ENCODE peak calls at places on chromosomes 4 and X, in seven cellular contexts. E, C, V, P, A, R and H are unnamed samples.

GRCh38 chr4:37243722-37244582 is 591 bp upstream of the NWD2 start:
- DNase-seq in C (no peak), E (no peak), V (no peak), R (peak; percentile 12), P (no peak), A (no peak), H (no peak)

GRCh38 chr4:137359691-137360315 is 172.5 kb downstream of the PCDH18 start:
- DNase-seq in C (no peak), A (peak; percentile 86), E (no peak), V (no peak), P (no peak), R (no peak), H (no peak)

GRCh38 chrX:53262918-53263394 is 18.4 kb downstream of the IQSEC2 start:
- DNase-seq in A (no peak), V (no peak), C (no peak), P (peak; percentile 20), E (peak; percentile 44), R (no peak), H (peak; percentile 81)

GRCh38 chr4:35461931-35462659 is 782.2 kb downstream of the ARAP2 start:
- DNase-seq in E (no peak), V (no peak), A (no peak), R (no peak), C (no peak), P (no peak), H (peak; percentile 14)

GRCh38 chrX:112641449-112641848 is 38.3 kb downstream of the LHFPL1 start:
- DNase-seq in E (no peak), C (no peak), A (no peak), P (no peak), V (no peak), R (no peak), H (no peak)

GRCh38 chrX:50941638-50942037 is 31.1 kb downstream of the BMP15 start:
- DNase-seq in R (peak; percentile 8), C (no peak), A (no peak), P (no peak), V (no peak), E (no peak), H (no peak)

GRCh38 chr4:80201326-80202151 is 4.2 kb downstream of the PRDM8 start:
- DNase-seq in P (peak; percentile 51), R (peak; percentile 45), A (peak; percentile 67), V (no peak), E (no peak), C (peak; percentile 48), H (peak; percentile 73)

GRCh38 chrX:133926809-133927208 is 58.6 kb downstream of the GPC3 start:
- DNase-seq in A (no peak), C (no peak), P (no peak), E (no peak), V (no peak), R (no peak), H (no peak)

GRCh38 chr4:56979674-56980073 is 978 bp downstream of the POLR2B start:
- DNase-seq in V (no peak), P (peak; percentile 44), E (peak; percentile 65), C (no peak), A (no peak), R (peak; percentile 31), H (no peak)

GRCh38 chr4:98514930-98515809 is 143.2 kb downstream of the TSPAN5 start:
- DNase-seq in R (no peak), C (no peak), A (no peak), P (no peak), V (no peak), E (peak; percentile 42), H (no peak)

GRCh38 chr4:170058745-170059144 is 31.0 kb downstream of the AADAT start:
- DNase-seq in E (no peak), R (no peak), A (no peak), V (no peak), P (no peak), C (no peak), H (no peak)

GRCh38 chrX:12379666-12380065 is 241.4 kb downstream of the FRMPD4 start:
- DNase-seq in V (no peak), E (no peak), P (no peak), C (no peak), A (no peak), R (no peak), H (no peak)

GRCh38 chrX:44062842-44063241 is 89.7 kb upstream of the NDP start:
- DNase-seq in A (no peak), E (no peak), C (no peak), V (no peak), P (no peak), R (no peak), H (peak; percentile 40)

GRCh38 chr4:183636923-183637322 is 22.1 kb downstream of the RWDD4 start:
- DNase-seq in R (no peak), A (no peak), P (peak; percentile 57), C (no peak), E (peak; percentile 46), V (no peak), H (no peak)

GRCh38 chrX:13110427-13111324 is 66.3 kb upstream of the FAM9C start:
- DNase-seq in P (peak; percentile 89), A (peak; percentile 47), C (peak; percentile 45), E (peak; percentile 95), V (peak; percentile 45), R (peak; percentile 51), H (no peak)

GRCh38 chrX:371907-372306 is 14.8 kb downstream of the PPP2R3B start:
- DNase-seq in C (no peak), A (no peak), R (no peak), P (no peak), E (no peak), V (no peak), H (no peak)
- H3K4me3 ChIP-seq in C (peak overlapping the region; percentile 68), A (peak overlapping the region; percentile 60), R (no peak overlapping the region), P (no peak overlapping the region), E (no peak overlapping the region), V (no peak overlapping the region), H (no peak overlapping the region)

GRCh38 chr4:109648266-109648996 is 54.8 kb downstream of the CASP6 start:
- DNase-seq in P (peak; percentile 93), V (no peak), E (peak; percentile 28), R (no peak), A (no peak), C (no peak), H (no peak)
- H3K4me3 ChIP-seq in P (peak overlapping the region; percentile 38), V (no peak overlapping the region), E (no peak overlapping the region), R (no peak overlapping the region), A (no peak overlapping the region), C (no peak overlapping the region), H (no peak overlapping the region)

GRCh38 chr4:84967292-84967651 is 782 bp upstream of the WDFY3 start:
- DNase-seq in A (no peak), R (no peak), P (peak; percentile 64), C (no peak), V (no peak), E (no peak), H (no peak)
- H3K4me3 ChIP-seq in A (peak overlapping the region; percentile 74), R (peak overlapping the region; percentile 89), P (peak overlapping the region; percentile 78), C (peak overlapping the region; percentile 92), V (peak overlapping the region; percentile 83), E (peak overlapping the region; percentile 80), H (peak overlapping the region; percentile 96)

GRCh38 chrX:16578218-16578617 is 71.7 kb upstream of the S100G start:
- DNase-seq in A (no peak), C (no peak), V (no peak), E (peak; percentile 42), P (no peak), R (no peak), H (no peak)

GRCh38 chrX:16579517-16579916 is 70.4 kb upstream of the S100G start:
- DNase-seq in E (no peak), R (no peak), V (no peak), C (no peak), P (no peak), A (no peak), H (no peak)

GRCh38 chrX:16573781-16574180 is 76.2 kb upstream of the S100G start:
- DNase-seq in A (no peak), E (peak; percentile 71), P (no peak), R (no peak), V (no peak), C (no peak), H (no peak)

DNA sequence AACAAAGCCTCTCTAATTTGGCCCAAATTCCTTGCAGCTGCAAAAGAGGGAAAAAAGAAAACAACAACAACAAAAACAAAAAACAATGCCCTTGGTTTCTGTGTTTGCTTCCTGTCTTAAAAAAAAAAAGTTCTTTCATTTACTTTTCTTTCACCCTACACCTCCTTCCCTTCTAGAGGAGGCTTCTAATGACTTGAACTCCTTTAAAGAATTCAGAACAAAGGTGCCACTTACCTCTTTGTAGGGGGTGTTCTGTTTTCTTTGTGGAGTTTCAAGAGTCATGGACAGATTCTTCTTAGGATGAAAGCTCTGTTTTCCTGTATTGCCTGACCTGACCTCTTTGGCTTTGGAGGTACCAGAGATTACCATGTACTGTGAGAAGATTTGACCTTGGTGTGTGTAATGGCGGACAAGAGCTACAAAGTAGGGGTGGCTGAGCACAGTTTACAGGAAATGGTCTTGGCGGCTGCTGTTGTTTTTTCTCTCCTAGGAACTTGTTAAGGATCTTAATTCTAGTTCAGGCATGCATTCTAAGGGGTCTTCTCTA is 72.4 kb upstream of the S100G start:
- DNase-seq in C (no peak), A (no peak), P (no peak), V (no peak), R (no peak), E (no peak), H (no peak)
- H3K4me3 ChIP-seq in C (no peak overlapping the region), A (no peak overlapping the region), P (no peak overlapping the region), V (no peak overlapping the region), R (no peak overlapping the region), E (no peak overlapping the region), H (no peak overlapping the region)

GRCh38 chr4:88018471-88018870 is 11.0 kb downstream of the PKD2 start:
- DNase-seq in P (no peak), R (no peak), C (no peak), V (no peak), E (peak; percentile 43), A (no peak), H (peak; percentile 69)

GRCh38 chr4:88021824-88022223 is 14.4 kb downstream of the PKD2 start:
- DNase-seq in P (no peak), V (no peak), A (no peak), E (no peak), C (no peak), R (no peak), H (no peak)

GRCh38 chr4:88014506-88014905 is 7.1 kb downstream of the PKD2 start:
- DNase-seq in V (no peak), E (no peak), R (no peak), A (no peak), C (no peak), P (no peak), H (no peak)

GRCh38 chr4:88015659-88016295 is 8.3 kb downstream of the PKD2 start:
- DNase-seq in E (no peak), R (no peak), V (no peak), P (no peak), C (no peak), A (no peak), H (no peak)

DNA sequence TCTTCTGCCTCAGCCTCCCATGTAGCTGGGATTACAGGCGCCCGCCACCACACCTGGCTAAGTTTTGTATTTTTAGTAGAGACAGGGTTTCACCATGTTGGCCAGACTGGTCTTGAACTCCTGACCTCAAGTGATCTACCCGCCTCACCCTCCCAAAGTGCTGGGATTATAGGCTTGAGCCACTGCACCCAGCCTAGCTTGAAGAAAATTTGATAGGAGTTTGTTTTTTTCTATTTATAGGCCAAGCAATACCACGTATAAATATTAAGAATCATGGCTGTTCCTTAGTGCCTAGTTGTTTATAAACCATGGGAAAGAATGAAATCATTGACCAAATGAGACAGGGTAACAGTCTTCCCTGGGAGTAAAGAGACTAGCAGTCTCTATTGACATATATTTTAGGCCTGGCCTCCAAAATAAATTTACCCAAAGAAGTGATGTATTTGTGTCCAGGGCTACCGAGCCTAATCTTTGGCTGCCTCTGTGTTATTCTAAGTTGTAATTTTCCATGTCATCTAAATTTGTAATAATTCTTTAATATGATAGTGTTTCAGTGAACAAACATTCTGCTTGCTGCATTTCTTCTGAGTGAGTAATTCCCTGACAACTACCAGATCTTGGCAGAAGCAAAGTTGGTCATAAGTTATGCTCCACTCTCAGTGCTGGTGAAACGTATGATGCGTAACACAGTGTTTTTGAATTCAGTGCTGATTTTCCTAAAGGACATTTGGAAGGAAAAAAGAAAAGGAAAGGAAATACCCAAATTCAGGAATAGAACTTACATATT is 10.3 kb downstream of the PKD2 start:
- DNase-seq in A (no peak), R (no peak), P (peak; percentile 94), C (no peak), E (peak; percentile 90), V (no peak), H (no peak)
- H3K4me3 ChIP-seq in A (no peak overlapping the region), R (no peak overlapping the region), P (no peak overlapping the region), C (peak overlapping the region; percentile 3), E (no peak overlapping the region), V (no peak overlapping the region), H (no peak overlapping the region)